ENCODE peak calls at places on chromosomes 5 and 9, in nine cellular contexts. K is IMR-90; D is stimulated activated CD4-positive, alpha-beta T cell treated with anti-CD3 and anti-CD28 coated beads, Interleukin-12 subunit alpha, Interleukin-12 subunit beta, amount 100 ng/mL, for 4 hours; N is cardiac fibroblast; C is activated CD8-positive, alpha-beta memory T cell treated with anti-CD3 and anti-CD28 coated beads for 48 hours; R is B cell; V is activated CD4-positive, alpha-beta T cell treated with anti-CD3 and anti-CD28 coated beads, Interleukin-2, amount 50 U/mL, for 1 hour; A is SW 1271; U is AG20443. E is an unnamed sample.

GRCh38 chr5:114448496-114448895 is 86.6 kb downstream of the KCNN2 start:
- DNase-seq in D (no peak), V (no peak), U (no peak), N (peak), R (no peak), A (no peak), K (peak), C (no peak), E (no peak)

GRCh38 chr9:106737516-106737915 is 125.5 kb upstream of the ZNF462 start:
- DNase-seq in D (no peak), V (no peak), N (no peak), R (no peak), U (no peak), K (no peak), C (no peak), A (no peak), E (no peak)

GRCh38 chr9:134538856-134539562 is 102.6 kb upstream of the COL5A1 start:
- DNase-seq in U (no peak), A (no peak), V (no peak), N (no peak), C (no peak), K (no peak), R (no peak), D (no peak), E (no peak)

GRCh38 chr5:33316773-33317172 is 124.0 kb upstream of the TARS1 start:
- DNase-seq in D (no peak), C (no peak), A (no peak), N (no peak), V (no peak), K (peak), R (no peak), U (no peak), E (no peak)

GRCh38 chr9:29214702-29215248 is 1641.5 kb upstream of the C9orf72 start:
- DNase-seq in D (no peak), N (no peak), V (no peak), A (no peak), C (no peak), K (no peak), R (no peak), U (peak), E (no peak)

GRCh38 chr9:16824545-16825041 is 45.9 kb downstream of the BNC2 start:
- DNase-seq in N (peak), R (no peak), K (peak), A (no peak), U (no peak), V (no peak), C (no peak), D (no peak), E (peak)

GRCh38 chr9:94806307-94806893 is 79.9 kb downstream of the AOPEP start:
- DNase-seq in U (no peak), V (no peak), C (no peak), R (no peak), A (no peak), K (no peak), N (peak), D (no peak), E (no peak)

GRCh38 chr5:106321242-106321641 is 1349.5 kb downstream of the EFNA5 start:
- DNase-seq in K (no peak), U (no peak), R (no peak), V (no peak), D (no peak), A (no peak), N (peak), C (no peak), E (no peak)

GRCh38 chr5:5341531-5342292 is 80.8 kb upstream of the ICE1 start:
- DNase-seq in V (no peak), R (no peak), N (peak), A (no peak), D (no peak), K (no peak), C (no peak), U (peak), E (no peak)

GRCh38 chr5:16897284-16897704 is 38.8 kb downstream of the MYO10 start:
- DNase-seq in U (no peak), C (no peak), R (no peak), D (no peak), A (no peak), V (no peak), N (peak), K (peak), E (no peak)

GRCh38 chr9:136700309-136700708 is 12.1 kb upstream of the DIPK1B start:
- DNase-seq in V (no peak), K (peak), D (no peak), U (no peak), N (peak), C (no peak), R (no peak), A (no peak), E (no peak)

GRCh38 chr5:7473668-7474215 is 77.8 kb downstream of the ADCY2 start:
- DNase-seq in D (no peak), K (no peak), A (no peak), U (no peak), C (no peak), V (no peak), R (no peak), N (no peak), E (no peak)

GRCh38 chr9:106920701-106921283 is 57.8 kb downstream of the ZNF462 start:
- DNase-seq in U (peak), R (no peak), N (peak), C (no peak), D (no peak), A (no peak), K (peak), V (no peak), E (no peak)

GRCh38 chr9:21708225-21708624 is 94.2 kb upstream of the MTAP start:
- DNase-seq in V (no peak), N (no peak), K (no peak), R (no peak), A (no peak), U (no peak), D (no peak), C (no peak), E (no peak)

GRCh38 chr5:160197341-160198147 is 31.8 kb upstream of the FABP6 start:
- DNase-seq in A (no peak), U (no peak), K (peak), V (no peak), C (no peak), D (no peak), R (no peak), N (peak), E (no peak)

GRCh38 chr5:143228597-143229293 is 174.7 kb downstream of the NR3C1 start:
- DNase-seq in R (no peak), D (no peak), V (no peak), U (no peak), N (no peak), A (no peak), C (no peak), K (no peak), E (no peak)

GRCh38 chr9:118644066-118644465 is 725.2 kb downstream of the BRINP1 start:
- DNase-seq in C (no peak), V (no peak), N (no peak), R (no peak), A (no peak), D (no peak), U (no peak), K (no peak), E (no peak)

E was measured in suprapubic skin.